ENCODE peak calls at places on chromosome 7, in five cellular contexts. One of them, this sample, is unnamed.

GRCh38 chr7:32049599-32049998 is 20.6 kb downstream of the PDE1C start:
- DNase-seq in HepG2: no peak
- DNase-seq in GM12878: no peak
- DNase-seq in HEK293T: no peak
- DNase-seq in H1: no peak
- DNase-seq in this sample: no peak

GRCh38 chr7:130394421-130395188 is 14.3 kb downstream of the CPA1 start:
- DNase-seq in HepG2: no peak
- DNase-seq in GM12878: no peak
- DNase-seq in HEK293T: no peak
- DNase-seq in H1: no peak
- DNase-seq in this sample: no peak

GRCh38 chr7:139735912-139736595 is 41.7 kb downstream of the HIPK2 start:
- DNase-seq in HepG2: no peak
- DNase-seq in GM12878: no peak
- DNase-seq in HEK293T: no peak
- DNase-seq in H1: no peak
- DNase-seq in this sample: no peak

GRCh38 chr7:57364933-57365710 is 84.9 kb upstream of the ZNF716 start:
- DNase-seq in HepG2: no peak
- DNase-seq in GM12878: no peak
- DNase-seq in HEK293T: no peak
- DNase-seq in H1: no peak
- DNase-seq in this sample: no peak

GRCh38 chr7:36309716-36310115 is 79.9 kb upstream of the ANLN start:
- DNase-seq in HepG2: no peak
- DNase-seq in GM12878: no peak
- DNase-seq in HEK293T: no peak
- DNase-seq in H1: no peak
- DNase-seq in this sample: no peak

GRCh38 chr7:16098058-16098457 is 323.3 kb downstream of the CRPPA start:
- DNase-seq in HepG2: no peak
- DNase-seq in GM12878: no peak
- DNase-seq in HEK293T: no peak
- DNase-seq in H1: no peak
- DNase-seq in this sample: no peak

GRCh38 chr7:47085491-47086275 is 496.2 kb downstream of the TNS3 start:
- DNase-seq in HepG2: no peak
- DNase-seq in GM12878: no peak
- DNase-seq in HEK293T: no peak
- DNase-seq in H1: no peak
- DNase-seq in this sample: no peak

GRCh38 chr7:30327813-30328212 is 43.4 kb downstream of the ZNRF2 start:
- DNase-seq in HepG2: no peak
- DNase-seq in GM12878: no peak
- DNase-seq in HEK293T: no peak
- DNase-seq in H1: no peak
- DNase-seq in this sample: no peak

GRCh38 chr7:129952164-129952652 is 552 bp downstream of the UBE2H start:
- DNase-seq in HepG2: no peak
- DNase-seq in GM12878: no peak
- DNase-seq in HEK293T: no peak
- DNase-seq in H1: peak
- DNase-seq in this sample: no peak

GRCh38 chr7:75716992-75717626 is 21.6 kb downstream of the HIP1 start:
- DNase-seq in HepG2: peak
- DNase-seq in GM12878: no peak
- DNase-seq in HEK293T: no peak
- DNase-seq in H1: no peak
- DNase-seq in this sample: no peak

GRCh38 chr7:108360058-108360800 is 96.0 kb downstream of the NRCAM start:
- DNase-seq in HepG2: no peak
- DNase-seq in GM12878: no peak
- DNase-seq in HEK293T: no peak
- DNase-seq in H1: no peak
- DNase-seq in this sample: no peak

GRCh38 chr7:508461-509170 is 11.0 kb downstream of the PDGFA start:
- DNase-seq in HepG2: no peak
- DNase-seq in GM12878: no peak
- DNase-seq in HEK293T: no peak
- DNase-seq in H1: no peak
- DNase-seq in this sample: no peak

GRCh38 chr7:139490130-139490529 is 6.7 kb upstream of the KLRG2 start:
- DNase-seq in HepG2: no peak
- DNase-seq in GM12878: no peak
- DNase-seq in HEK293T: no peak
- DNase-seq in H1: no peak
- DNase-seq in this sample: no peak

GRCh38 chr7:9324513-9324912 is 891.1 kb downstream of the NXPH1 start:
- DNase-seq in HepG2: no peak
- DNase-seq in GM12878: no peak
- DNase-seq in HEK293T: no peak
- DNase-seq in H1: no peak
- DNase-seq in this sample: no peak

GRCh38 chr7:151384776-151385625 is 24.8 kb downstream of the WDR86 start:
- DNase-seq in HepG2: no peak
- DNase-seq in GM12878: no peak
- DNase-seq in HEK293T: no peak
- DNase-seq in H1: no peak
- DNase-seq in this sample: no peak

GRCh38 chr7:29287366-29287765 is 92.8 kb downstream of the CHN2 start:
- DNase-seq in HepG2: no peak
- DNase-seq in GM12878: no peak
- DNase-seq in HEK293T: no peak
- DNase-seq in H1: no peak
- DNase-seq in this sample: no peak

GRCh38 chr7:4319280-4319679 is 362.8 kb upstream of the FOXK1 start:
- DNase-seq in HepG2: no peak
- DNase-seq in GM12878: no peak
- DNase-seq in HEK293T: no peak
- DNase-seq in H1: no peak
- DNase-seq in this sample: no peak

GRCh38 chr7:91800389-91800788 is 80.1 kb downstream of the MTERF1 start:
- DNase-seq in HepG2: no peak
- DNase-seq in GM12878: no peak
- DNase-seq in HEK293T: no peak
- DNase-seq in H1: no peak
- DNase-seq in this sample: no peak

GRCh38 chr7:100687261-100687660 is 6.8 kb downstream of the GIGYF1 start:
- DNase-seq in HepG2: no peak
- DNase-seq in GM12878: no peak
- DNase-seq in HEK293T: no peak
- DNase-seq in H1: no peak
- DNase-seq in this sample: no peak

GRCh38 chr7:20268832-20269231 is 51.6 kb upstream of the MACC1 start:
- DNase-seq in HepG2: no peak
- DNase-seq in GM12878: no peak
- DNase-seq in HEK293T: no peak
- DNase-seq in H1: no peak
- DNase-seq in this sample: no peak

GRCh38 chr7:867001-867405 is 9.4 kb upstream of the GET4 start:
- DNase-seq in HepG2: no peak
- DNase-seq in GM12878: no peak
- DNase-seq in HEK293T: no peak
- DNase-seq in H1: no peak
- DNase-seq in this sample: no peak

DNA sequence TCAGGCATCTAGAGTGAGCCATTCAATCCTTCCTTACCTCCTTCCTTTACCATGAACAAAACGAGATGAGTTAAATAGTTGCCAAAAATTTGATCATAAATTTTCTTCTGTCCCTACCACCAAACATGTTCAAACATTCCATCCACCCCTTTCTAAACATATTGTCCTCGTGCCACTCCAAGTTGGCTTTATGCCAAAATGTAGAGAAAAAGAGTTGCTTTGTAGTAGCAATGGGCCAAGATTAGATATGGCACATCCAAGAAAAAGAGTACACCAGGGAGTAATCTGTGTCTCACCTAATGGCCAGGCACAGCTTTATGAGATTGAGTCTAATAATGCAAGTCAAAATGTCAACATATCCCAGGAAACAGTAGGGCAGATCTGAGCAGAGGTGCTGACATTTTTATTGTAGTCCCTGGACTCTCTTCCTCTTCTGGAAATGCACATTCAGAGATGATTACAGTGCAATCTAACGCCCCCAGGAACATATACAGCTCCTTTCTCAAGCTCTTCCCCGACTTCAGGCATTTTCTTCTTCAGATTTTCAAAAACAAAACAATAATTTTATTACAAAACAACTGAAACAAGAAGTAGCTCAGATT is 5.7 kb upstream of the OR6V1 start:
- DNase-seq in HepG2: no peak
- DNase-seq in GM12878: no peak
- DNase-seq in HEK293T: no peak
- DNase-seq in H1: no peak
- DNase-seq in this sample: no peak
- TF ChIP-seq SUZ12 in HepG2: no peak
- TF ChIP-seq SUZ12 in GM12878: no peak
- TF ChIP-seq SUZ12 in HEK293T: no peak
- TF ChIP-seq SUZ12 in H1: no peak
- TF ChIP-seq SUZ12 in this sample: no peak

GRCh38 chr7:13903997-13904396 is 85.5 kb downstream of the ETV1 start:
- DNase-seq in HepG2: no peak
- DNase-seq in GM12878: no peak
- DNase-seq in HEK293T: no peak
- DNase-seq in H1: no peak
- DNase-seq in this sample: no peak

GRCh38 chr7:13901577-13901976 is 87.9 kb downstream of the ETV1 start:
- DNase-seq in HepG2: no peak
- DNase-seq in GM12878: no peak
- DNase-seq in HEK293T: no peak
- DNase-seq in H1: no peak
- DNase-seq in this sample: no peak

GRCh38 chr7:13907824-13908223 is 81.6 kb downstream of the ETV1 start:
- DNase-seq in HepG2: no peak
- DNase-seq in GM12878: no peak
- DNase-seq in HEK293T: no peak
- DNase-seq in H1: no peak
- DNase-seq in this sample: no peak

GRCh38 chr7:13908667-13909382 is 80.6 kb downstream of the ETV1 start:
- DNase-seq in HepG2: no peak
- DNase-seq in GM12878: no peak
- DNase-seq in HEK293T: no peak
- DNase-seq in H1: no peak
- DNase-seq in this sample: no peak

DNA sequence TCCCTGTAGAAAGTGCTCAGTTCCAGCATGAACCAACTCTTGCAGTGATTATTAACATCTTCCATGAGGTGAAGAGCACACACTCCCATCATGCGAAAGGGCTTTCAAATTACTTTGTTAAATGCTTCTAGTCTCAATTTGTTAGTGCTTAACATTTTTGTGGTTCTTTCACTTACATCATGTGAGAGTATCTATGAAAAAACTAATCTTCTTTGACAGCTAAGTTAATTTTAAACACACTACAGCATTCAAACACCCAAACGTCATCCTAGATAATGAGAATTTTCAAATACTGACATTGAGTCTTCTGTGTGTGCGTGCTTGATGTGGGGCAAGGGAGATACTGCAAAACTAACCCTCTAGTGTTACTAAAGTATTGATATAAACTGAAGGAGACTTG is 84.8 kb downstream of the ETV1 start:
- DNase-seq in HepG2: no peak
- DNase-seq in GM12878: no peak
- DNase-seq in HEK293T: no peak
- DNase-seq in H1: no peak
- DNase-seq in this sample: no peak
- TF ChIP-seq SUZ12 in HepG2: no peak
- TF ChIP-seq SUZ12 in GM12878: no peak
- TF ChIP-seq SUZ12 in HEK293T: no peak
- TF ChIP-seq SUZ12 in H1: no peak
- TF ChIP-seq SUZ12 in this sample: no peak

GRCh38 chr7:11830582-11831382 is 1.2 kb downstream of the THSD7A start:
- DNase-seq in HepG2: no peak
- DNase-seq in GM12878: no peak
- DNase-seq in HEK293T: no peak
- DNase-seq in H1: no peak
- DNase-seq in this sample: no peak
- TF ChIP-seq SUZ12 in HepG2: no peak
- TF ChIP-seq SUZ12 in GM12878: no peak
- TF ChIP-seq SUZ12 in HEK293T: no peak
- TF ChIP-seq SUZ12 in H1: no peak
- TF ChIP-seq SUZ12 in this sample: no peak

GRCh38 chr7:158829021-158829341 is 328 bp downstream of the ESYT2 start:
- DNase-seq in HepG2: peak
- DNase-seq in GM12878: no peak
- DNase-seq in HEK293T: peak
- DNase-seq in H1: no peak
- DNase-seq in this sample: no peak
- TF ChIP-seq SUZ12 in HepG2: no peak
- TF ChIP-seq SUZ12 in GM12878: no peak
- TF ChIP-seq SUZ12 in HEK293T: no peak
- TF ChIP-seq SUZ12 in H1: peak
- TF ChIP-seq SUZ12 in this sample: no peak